ENCODE peak calls at places on chromosome 21, in six cellular contexts. B is HEK293T; C is stimulated activated CD4-positive, alpha-beta T cell treated with anti-CD3 and anti-CD28 coated beads, Interleukin-1b, Interleukin-23, amount 100 ng/mL, for 24 hours; D is fibroblast of mammary gland; N is activated naive CD4-positive, alpha-beta T cell; E is stimulated activated CD8-positive, alpha-beta memory T cell treated with anti-CD3 and anti-CD28 coated beads, Interleukin-7, amount 100 ng/mL, for 1 hour. T is an unnamed sample.

GRCh38 chr21:39348040-39348354 is 891 bp downstream of the HMGN1 start:
- DNase-seq in B (no peak), C (no peak), D (no peak), N (no peak), E (no peak), T (no peak)

GRCh38 chr21:41758550-41758949 is 8.3 kb downstream of the RIPK4 start:
- DNase-seq in B (no peak), C (no peak), D (no peak), N (no peak), E (no peak), T (no peak)

GRCh38 chr21:33127154-33127893 is 57.4 kb downstream of the OLIG1 start:
- DNase-seq in B (peak), C (peak), D (peak), N (peak), E (peak), T (peak)

GRCh38 chr21:16587141-16587570 is 857.4 kb downstream of the USP25 start:
- DNase-seq in B (peak), C (no peak), D (peak), N (no peak), E (no peak), T (no peak)

GRCh38 chr21:31366825-31367224 is 22.8 kb upstream of the TIAM1 start:
- DNase-seq in B (no peak), C (no peak), D (peak), N (no peak), E (no peak), T (no peak)

GRCh38 chr21:36863260-36863659 is 103.2 kb downstream of the HLCS start:
- DNase-seq in B (no peak), C (no peak), D (no peak), N (no peak), E (no peak), T (no peak)

GRCh38 chr21:37257967-37258877 is 8.9 kb downstream of the VPS26C start:
- DNase-seq in B (no peak), C (peak), D (peak), N (peak), E (peak), T (peak)

GRCh38 chr21:16258834-16259611 is 529.2 kb downstream of the USP25 start:
- DNase-seq in B (no peak), C (no peak), D (peak), N (no peak), E (no peak), T (no peak)

GRCh38 chr21:29187939-29188338 is 57.5 kb downstream of the MAP3K7CL start:
- DNase-seq in B (no peak), C (no peak), D (peak), N (no peak), E (no peak), T (no peak)

GRCh38 chr21:16437586-16437985 is 707.8 kb downstream of the USP25 start:
- DNase-seq in B (no peak), C (no peak), D (no peak), N (no peak), E (no peak), T (no peak)

GRCh38 chr21:29231781-29232548 is 66.8 kb upstream of the BACH1 start:
- DNase-seq in B (no peak), C (no peak), D (no peak), N (no peak), E (no peak), T (no peak)

GRCh38 chr21:33684923-33685560 is 42.7 kb downstream of the ITSN1 start:
- DNase-seq in B (no peak), C (no peak), D (no peak), N (no peak), E (no peak), T (no peak)

GRCh38 chr21:18801468-18801867 is 397.9 kb upstream of the TMPRSS15 start:
- DNase-seq in B (no peak), C (no peak), D (no peak), N (no peak), E (no peak), T (no peak)

GRCh38 chr21:42536601-42537000 is 22.9 kb downstream of the SLC37A1 start:
- DNase-seq in B (no peak), C (no peak), D (no peak), N (no peak), E (no peak), T (no peak)

GRCh38 chr21:32702702-32703101 is 25.1 kb downstream of the SYNJ1 start:
- DNase-seq in B (no peak), C (no peak), D (peak), N (no peak), E (no peak), T (no peak)

GRCh38 chr21:42159560-42160110 is 59.3 kb upstream of the ABCG1 start:
- DNase-seq in B (no peak), C (no peak), D (no peak), N (no peak), E (no peak), T (no peak)

GRCh38 chr21:44365251-44365966 is 12.0 kb downstream of the TRPM2 start:
- DNase-seq in B (no peak), C (no peak), D (no peak), N (no peak), E (no peak), T (no peak)

GRCh38 chr21:45147473-45148315 is 73.3 kb downstream of the ADARB1 start:
- DNase-seq in B (no peak), C (no peak), D (no peak), N (no peak), E (no peak), T (no peak)

GRCh38 chr21:15967661-15968060 is 237.9 kb downstream of the USP25 start:
- DNase-seq in B (no peak), C (no peak), D (peak), N (no peak), E (no peak), T (no peak)

GRCh38 chr21:26148834-26149354 is 21.7 kb downstream of the APP start:
- DNase-seq in B (no peak), C (no peak), D (peak), N (no peak), E (no peak), T (no peak)

GRCh38 chr21:33518899-33519298 is 23.0 kb downstream of the GART start:
- DNase-seq in B (no peak), C (no peak), D (no peak), N (no peak), E (no peak), T (no peak)

GRCh38 chr21:25735895-25736597 is 1.3 kb downstream of the GABPA start:
- DNase-seq in B (no peak), C (no peak), D (peak), N (no peak), E (no peak), T (no peak)

GRCh38 chr21:46109251-46110221 is 11.6 kb downstream of the COL6A2 start:
- DNase-seq in B (no peak), C (no peak), D (peak), N (no peak), E (no peak), T (no peak)

GRCh38 chr21:31660134-31660565 is 657 bp downstream of the SOD1 start:
- DNase-seq in B (no peak), C (peak), D (no peak), N (peak), E (no peak), T (no peak)

GRCh38 chr21:39055167-39055767 is 128.0 kb downstream of the PSMG1 start:
- DNase-seq in B (no peak), C (no peak), D (no peak), N (no peak), E (no peak), T (no peak)

GRCh38 chr21:38250991-38251418 is 5.8 kb upstream of the KCNJ15 start:
- DNase-seq in B (no peak), C (no peak), D (no peak), N (no peak), E (no peak), T (no peak)

T was measured in effector memory CD8-positive, alpha-beta T cell.